ENCODE peak calls at places on chromosomes 5 and 9, in eight cellular contexts. I is transverse colon; W is adipocyte; E is fibroblast of lung; L is uterus; Z is Panc1; O is CD4-positive, alpha-beta memory T cell; G is SJSA1. A is an unnamed sample. For H3K4me1 and H3K36me3, the result is how much of the 10 kb centered on the place peaks cover.

GRCh38 chr5:110751902-110752762 is 13.3 kb downstream of the SLC25A46 start:
- DNase-seq in I (no peak), W (no peak), E (peak), L (no peak), Z (no peak), O (peak), G (no peak), A (peak)

GRCh38 chr5:36688722-36689121 is 82.3 kb downstream of the SLC1A3 start:
- DNase-seq in I (no peak), W (no peak), E (no peak), L (no peak), Z (no peak), O (no peak), G (no peak), A (no peak)

GRCh38 chr5:54109931-54110330 is 200.4 kb downstream of the ARL15 start:
- DNase-seq in I (no peak), W (no peak), E (no peak), L (no peak), Z (no peak), O (no peak), G (no peak), A (no peak)

GRCh38 chr9:126158591-126159519 is 167.8 kb upstream of the MVB12B start:
- DNase-seq in I (no peak), W (no peak), E (no peak), L (no peak), Z (no peak), O (no peak), G (no peak), A (no peak)

GRCh38 chr5:61882901-61883500 is 423.0 kb upstream of the KIF2A start:
- DNase-seq in I (no peak), W (no peak), E (no peak), L (no peak), Z (no peak), O (no peak), G (no peak), A (no peak)

GRCh38 chr9:96565684-96566360 is 53.8 kb downstream of the CDC14B start:
- DNase-seq in I (peak), W (peak), E (peak), L (no peak), Z (no peak), O (peak), G (no peak), A (no peak)

GRCh38 chr9:127231666-127232065 is 32.9 kb upstream of the GARNL3 start:
- DNase-seq in I (no peak), W (no peak), E (no peak), L (no peak), Z (no peak), O (no peak), G (no peak), A (no peak)

GRCh38 chr5:109942646-109943045 is 252.9 kb downstream of the MAN2A1 start:
- DNase-seq in I (no peak), W (no peak), E (no peak), L (no peak), Z (no peak), O (no peak), G (no peak), A (no peak)

GRCh38 chr5:131224387-131225191 is 39.3 kb upstream of the CDC42SE2 start:
- DNase-seq in I (peak), W (no peak), E (no peak), L (no peak), Z (no peak), O (peak), G (no peak), A (no peak)

DNA sequence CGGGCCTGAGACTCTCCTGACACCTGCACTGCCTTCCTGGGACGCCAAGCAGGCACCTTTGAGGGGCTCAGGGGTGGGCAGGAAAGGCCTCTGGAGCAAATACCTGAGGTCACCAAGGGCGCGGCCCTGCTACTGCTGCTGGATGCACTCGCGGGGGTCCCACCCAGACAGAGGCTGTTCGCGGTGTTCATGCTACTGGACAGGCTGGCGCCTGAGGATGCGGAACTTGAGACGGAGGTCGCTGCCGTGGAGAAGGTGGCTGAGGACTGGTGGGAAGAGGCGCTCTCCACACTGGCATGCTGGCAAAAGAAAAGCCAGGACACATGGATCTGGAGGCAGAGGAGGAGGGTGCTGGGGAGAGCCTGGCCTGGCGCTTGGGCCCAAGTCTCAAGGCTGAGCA is 110.7 kb downstream of the UBE2R2 start:
- DNase-seq in I (no peak), W (no peak), E (no peak), L (no peak), Z (no peak), O (no peak), G (no peak), A (no peak)
- H3K4me1 ChIP-seq in I (under half), W (under half), E (under half), L (under half), Z (under half), O (under half), G (under half), A (under half)

GRCh38 chr9:134643306-134643705 is 1.7 kb downstream of the COL5A1 start:
- DNase-seq in I (no peak), W (peak), E (peak), L (peak), Z (no peak), O (no peak), G (no peak), A (no peak)

GRCh38 chr9:134641173-134641985 is at the start of gene COL5A1:
- DNase-seq in I (peak), W (peak), E (peak), L (peak), Z (no peak), O (peak), G (peak), A (no peak)

GRCh38 chr9:134640491-134641172 is 971 bp upstream of the COL5A1 start:
- DNase-seq in I (no peak), W (no peak), E (no peak), L (no peak), Z (no peak), O (no peak), G (no peak), A (no peak)

GRCh38 chr9:134642385-134643181 is 980 bp downstream of the COL5A1 start:
- DNase-seq in I (peak), W (peak), E (peak), L (peak), Z (no peak), O (no peak), G (peak), A (no peak)

DNA sequence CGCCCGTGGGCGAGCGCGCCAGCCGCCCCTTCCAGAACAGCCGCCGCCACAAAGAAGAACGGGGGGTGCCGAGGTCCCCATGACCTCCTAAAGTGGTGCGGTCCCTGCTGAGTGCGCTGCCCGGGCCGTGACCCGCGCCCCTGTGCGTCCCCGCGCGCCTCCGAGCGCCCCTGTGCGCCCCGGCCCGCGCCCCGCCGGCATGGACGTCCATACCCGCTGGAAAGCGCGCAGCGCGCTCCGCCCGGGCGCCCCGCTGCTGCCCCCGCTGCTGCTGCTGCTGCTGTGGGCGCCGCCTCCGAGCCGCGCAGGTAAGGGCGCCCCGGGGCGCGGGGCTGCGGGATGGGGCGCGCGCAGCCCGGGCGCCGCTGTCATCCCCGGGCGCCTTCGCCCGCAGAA is 384 bp downstream of the COL5A1 start:
- DNase-seq in I (no peak), W (no peak), E (no peak), L (no peak), Z (no peak), O (no peak), G (no peak), A (no peak)
- H3K4me3 ChIP-seq in I (peak), W (peak), E (peak), L (peak), Z (peak), O (no peak), G (peak), A (no peak)

GRCh38 chr5:65790371-65791163 is 68.6 kb downstream of the NLN start:
- DNase-seq in I (no peak), W (no peak), E (no peak), L (no peak), Z (no peak), O (no peak), G (no peak), A (no peak)

GRCh38 chr5:65796269-65796668 is 74.3 kb downstream of the NLN start:
- DNase-seq in I (no peak), W (peak), E (peak), L (no peak), Z (no peak), O (no peak), G (no peak), A (no peak)

GRCh38 chr5:65796917-65797316 is 74.9 kb downstream of the NLN start:
- DNase-seq in I (no peak), W (no peak), E (no peak), L (no peak), Z (no peak), O (peak), G (no peak), A (no peak)

DNA sequence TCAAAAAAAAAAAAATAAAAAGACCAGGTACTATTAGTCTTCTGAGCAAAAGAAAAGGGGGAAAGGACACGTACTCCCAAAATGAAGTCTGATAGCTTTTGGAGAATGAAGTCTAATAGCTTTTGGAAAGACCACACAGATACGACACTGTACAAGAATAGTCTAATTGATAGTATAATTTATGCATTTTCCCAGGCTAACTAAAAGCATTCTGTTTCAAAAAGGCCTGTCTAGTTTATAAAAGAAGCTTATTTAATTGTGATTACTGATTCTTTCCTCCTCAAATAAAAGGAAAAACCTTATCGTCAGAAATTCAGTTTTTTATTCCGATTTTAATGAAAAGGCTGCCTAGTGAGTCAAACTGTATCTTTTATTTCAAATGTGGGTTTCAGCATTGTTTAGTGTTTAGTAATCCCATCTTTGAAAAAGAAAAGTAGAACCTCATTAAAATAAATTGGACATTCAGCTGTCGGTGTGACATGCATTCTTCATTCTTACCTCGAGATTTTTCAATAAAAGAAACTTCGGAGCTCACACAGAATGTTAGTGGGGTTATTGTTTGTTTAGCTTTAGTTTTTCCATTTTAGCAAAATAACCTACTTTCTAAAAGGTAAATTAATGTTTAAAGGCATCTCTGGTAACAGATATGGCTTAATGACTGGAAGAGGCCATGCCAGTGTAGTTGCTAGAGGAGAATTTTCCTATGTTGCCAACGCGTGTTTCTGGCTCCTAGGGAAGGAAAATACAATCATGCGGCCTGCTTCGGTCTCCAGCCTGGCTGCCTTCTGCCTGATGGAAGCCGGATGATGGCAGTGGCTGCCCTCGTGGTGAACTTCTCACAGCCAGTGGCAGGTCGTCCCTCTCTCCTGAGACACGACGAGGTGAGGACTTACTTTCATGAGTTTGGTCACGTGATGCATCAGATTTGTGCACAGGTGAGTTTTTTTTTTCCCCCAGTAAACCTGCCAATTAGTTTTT is 70.0 kb downstream of the NLN start:
- DNase-seq in I (no peak), W (no peak), E (peak), L (no peak), Z (no peak), O (no peak), G (no peak), A (no peak)
- H3K36me3 ChIP-seq in I (under half), W (under half), E (under half), L (under half), Z (under half), O (under half), G (under half), A (under half)

GRCh38 chr9:110161940-110162339 is 46.0 kb downstream of the C9orf152 start:
- DNase-seq in I (no peak), W (no peak), E (no peak), L (no peak), Z (no peak), O (no peak), G (no peak), A (no peak)
- H3K4me1 ChIP-seq in I (under half), W (under half), E (under half), L (under half), Z (under half), O (under half), G (under half), A (under half)

GRCh38 chr5:149406979-149407306 is 27.9 kb upstream of the IL17B start:
- DNase-seq in I (no peak), W (no peak), E (no peak), L (no peak), Z (no peak), O (no peak), G (no peak), A (no peak)
- H3K4me3 ChIP-seq in I (peak), W (peak), E (peak), L (peak), Z (no peak), O (no peak), G (peak), A (no peak)

GRCh38 chr5:150051657-150052195 is 34.6 kb downstream of the CSF1R start:
- DNase-seq in I (no peak), W (no peak), E (no peak), L (no peak), Z (no peak), O (no peak), G (no peak), A (no peak)
- H3K36me3 ChIP-seq in I (under half), W (half or more), E (under half), L (under half), Z (under half), O (half or more), G (half or more), A (half or more)

GRCh38 chr5:45800331-45800730 is 104.2 kb upstream of the HCN1 start:
- DNase-seq in I (no peak), W (no peak), E (no peak), L (no peak), Z (no peak), O (no peak), G (no peak), A (no peak)
- H3K4me1 ChIP-seq in I (under half), W (under half), E (under half), L (under half), Z (under half), O (under half), G (under half), A (under half)

GRCh38 chr5:112921833-112922817 is at the start of gene REEP5:
- DNase-seq in I (peak), W (peak), E (peak), L (peak), Z (no peak), O (peak), G (peak), A (peak)

GRCh38 chr5:112918679-112919078 is 3.3 kb downstream of the REEP5 start:
- DNase-seq in I (no peak), W (peak), E (peak), L (no peak), Z (no peak), O (no peak), G (peak), A (no peak)

GRCh38 chr5:112923988-112924387 is 2.0 kb upstream of the REEP5 start:
- DNase-seq in I (no peak), W (no peak), E (no peak), L (no peak), Z (no peak), O (no peak), G (no peak), A (no peak)

GRCh38 chr5:112921031-112921832 is 795 bp downstream of the REEP5 start:
- DNase-seq in I (peak), W (peak), E (peak), L (peak), Z (no peak), O (peak), G (peak), A (peak)

GRCh38 chr5:112923148-112923917 is 1.3 kb upstream of the REEP5 start:
- DNase-seq in I (no peak), W (no peak), E (no peak), L (no peak), Z (no peak), O (peak), G (no peak), A (peak)
- H3K4me3 ChIP-seq in I (no peak), W (peak), E (no peak), L (no peak), Z (no peak), O (peak), G (no peak), A (peak)